ENCODE peak calls at places on chromosome 17, in eight cellular contexts. One of them, this sample, is unnamed.

GRCh38 chr17:82932146-82933005 is 92.6 kb upstream of the ZNF750 start:
- DNase-seq in AG08396: no peak
- DNase-seq in caudate nucleus: no peak
- DNase-seq in AG10803: peak; percentile 44
- DNase-seq in CD4-positive, alpha-beta memory T cell: no peak
- DNase-seq in neural crest cell: no peak
- DNase-seq in stomach: peak; percentile 15
- DNase-seq in stimulated activated CD8-positive, alpha-beta memory T cell treated with anti-CD3 and anti-CD28 coated beads, Interleukin-4, amount 100 ng/mL, for 1 hour: no peak
- DNase-seq in this sample: peak; percentile 52

GRCh38 chr17:1999557-2000251 is 25.4 kb downstream of the RTN4RL1 start:
- DNase-seq in AG08396: peak; percentile 59
- DNase-seq in caudate nucleus: peak; percentile 52
- DNase-seq in AG10803: peak; percentile 39
- DNase-seq in CD4-positive, alpha-beta memory T cell: no peak
- DNase-seq in neural crest cell: peak; percentile 50
- DNase-seq in stomach: peak; percentile 81
- DNase-seq in stimulated activated CD8-positive, alpha-beta memory T cell treated with anti-CD3 and anti-CD28 coated beads, Interleukin-4, amount 100 ng/mL, for 1 hour: no peak
- DNase-seq in this sample: peak; percentile 42

GRCh38 chr17:82627827-82628226 is 20.4 kb downstream of the WDR45B start:
- DNase-seq in AG08396: no peak
- DNase-seq in caudate nucleus: no peak
- DNase-seq in AG10803: no peak
- DNase-seq in CD4-positive, alpha-beta memory T cell: no peak
- DNase-seq in neural crest cell: no peak
- DNase-seq in stomach: no peak
- DNase-seq in stimulated activated CD8-positive, alpha-beta memory T cell treated with anti-CD3 and anti-CD28 coated beads, Interleukin-4, amount 100 ng/mL, for 1 hour: no peak
- DNase-seq in this sample: no peak

GRCh38 chr17:72913315-72913714 is 179.2 kb downstream of the SLC39A11 start:
- DNase-seq in AG08396: no peak
- DNase-seq in caudate nucleus: no peak
- DNase-seq in AG10803: no peak
- DNase-seq in CD4-positive, alpha-beta memory T cell: no peak
- DNase-seq in neural crest cell: no peak
- DNase-seq in stomach: no peak
- DNase-seq in stimulated activated CD8-positive, alpha-beta memory T cell treated with anti-CD3 and anti-CD28 coated beads, Interleukin-4, amount 100 ng/mL, for 1 hour: no peak
- DNase-seq in this sample: no peak

GRCh38 chr17:73067075-73067474 is 25.4 kb downstream of the SLC39A11 start:
- DNase-seq in AG08396: no peak
- DNase-seq in caudate nucleus: no peak
- DNase-seq in AG10803: no peak
- DNase-seq in CD4-positive, alpha-beta memory T cell: no peak
- DNase-seq in neural crest cell: no peak
- DNase-seq in stomach: no peak
- DNase-seq in stimulated activated CD8-positive, alpha-beta memory T cell treated with anti-CD3 and anti-CD28 coated beads, Interleukin-4, amount 100 ng/mL, for 1 hour: no peak
- DNase-seq in this sample: no peak

GRCh38 chr17:38601539-38602351 is 4.0 kb downstream of the SRCIN1 start:
- DNase-seq in AG08396: no peak
- DNase-seq in caudate nucleus: no peak
- DNase-seq in AG10803: no peak
- DNase-seq in CD4-positive, alpha-beta memory T cell: no peak
- DNase-seq in neural crest cell: no peak
- DNase-seq in stomach: no peak
- DNase-seq in stimulated activated CD8-positive, alpha-beta memory T cell treated with anti-CD3 and anti-CD28 coated beads, Interleukin-4, amount 100 ng/mL, for 1 hour: no peak
- DNase-seq in this sample: no peak

GRCh38 chr17:42135664-42136653 is 13.4 kb downstream of the HSPB9 start:
- DNase-seq in AG08396: peak; percentile 61
- DNase-seq in caudate nucleus: no peak
- DNase-seq in AG10803: peak; percentile 54
- DNase-seq in CD4-positive, alpha-beta memory T cell: no peak
- DNase-seq in neural crest cell: no peak
- DNase-seq in stomach: peak; percentile 91
- DNase-seq in stimulated activated CD8-positive, alpha-beta memory T cell treated with anti-CD3 and anti-CD28 coated beads, Interleukin-4, amount 100 ng/mL, for 1 hour: no peak
- DNase-seq in this sample: no peak

GRCh38 chr17:64400644-64401043 is 10.0 kb upstream of the PECAM1 start:
- DNase-seq in AG08396: no peak
- DNase-seq in caudate nucleus: no peak
- DNase-seq in AG10803: no peak
- DNase-seq in CD4-positive, alpha-beta memory T cell: no peak
- DNase-seq in neural crest cell: no peak
- DNase-seq in stomach: no peak
- DNase-seq in stimulated activated CD8-positive, alpha-beta memory T cell treated with anti-CD3 and anti-CD28 coated beads, Interleukin-4, amount 100 ng/mL, for 1 hour: no peak
- DNase-seq in this sample: no peak

GRCh38 chr17:74749262-74750038 is 1.0 kb downstream of the NHERF1 start:
- DNase-seq in AG08396: no peak
- DNase-seq in caudate nucleus: no peak
- DNase-seq in AG10803: no peak
- DNase-seq in CD4-positive, alpha-beta memory T cell: peak; percentile 40
- DNase-seq in neural crest cell: no peak
- DNase-seq in stomach: no peak
- DNase-seq in stimulated activated CD8-positive, alpha-beta memory T cell treated with anti-CD3 and anti-CD28 coated beads, Interleukin-4, amount 100 ng/mL, for 1 hour: no peak
- DNase-seq in this sample: peak; percentile 27

GRCh38 chr17:36546418-36547093 is 1.8 kb downstream of the GGNBP2 start:
- DNase-seq in AG08396: no peak
- DNase-seq in caudate nucleus: no peak
- DNase-seq in AG10803: no peak
- DNase-seq in CD4-positive, alpha-beta memory T cell: no peak
- DNase-seq in neural crest cell: no peak
- DNase-seq in stomach: no peak
- DNase-seq in stimulated activated CD8-positive, alpha-beta memory T cell treated with anti-CD3 and anti-CD28 coated beads, Interleukin-4, amount 100 ng/mL, for 1 hour: no peak
- DNase-seq in this sample: no peak

GRCh38 chr17:47857551-47858410 is 6.8 kb upstream of the SP6 start:
- DNase-seq in AG08396: no peak
- DNase-seq in caudate nucleus: no peak
- DNase-seq in AG10803: no peak
- DNase-seq in CD4-positive, alpha-beta memory T cell: no peak
- DNase-seq in neural crest cell: no peak
- DNase-seq in stomach: no peak
- DNase-seq in stimulated activated CD8-positive, alpha-beta memory T cell treated with anti-CD3 and anti-CD28 coated beads, Interleukin-4, amount 100 ng/mL, for 1 hour: no peak
- DNase-seq in this sample: no peak

GRCh38 chr17:72609501-72609900 is 483.0 kb downstream of the SLC39A11 start:
- DNase-seq in AG08396: no peak
- DNase-seq in caudate nucleus: no peak
- DNase-seq in AG10803: peak; percentile 60
- DNase-seq in CD4-positive, alpha-beta memory T cell: no peak
- DNase-seq in neural crest cell: no peak
- DNase-seq in stomach: peak; percentile 42
- DNase-seq in stimulated activated CD8-positive, alpha-beta memory T cell treated with anti-CD3 and anti-CD28 coated beads, Interleukin-4, amount 100 ng/mL, for 1 hour: no peak
- DNase-seq in this sample: peak; percentile 60

GRCh38 chr17:50260501-50260911 is 13.8 kb upstream of the TMEM92 start:
- DNase-seq in AG08396: peak; percentile 3
- DNase-seq in caudate nucleus: no peak
- DNase-seq in AG10803: no peak
- DNase-seq in CD4-positive, alpha-beta memory T cell: no peak
- DNase-seq in neural crest cell: no peak
- DNase-seq in stomach: no peak
- DNase-seq in stimulated activated CD8-positive, alpha-beta memory T cell treated with anti-CD3 and anti-CD28 coated beads, Interleukin-4, amount 100 ng/mL, for 1 hour: no peak
- DNase-seq in this sample: peak; percentile 11

GRCh38 chr17:59688008-59688407 is 19.2 kb downstream of the PTRH2 start:
- DNase-seq in AG08396: no peak
- DNase-seq in caudate nucleus: no peak
- DNase-seq in AG10803: peak; percentile 38
- DNase-seq in CD4-positive, alpha-beta memory T cell: no peak
- DNase-seq in neural crest cell: no peak
- DNase-seq in stomach: no peak
- DNase-seq in stimulated activated CD8-positive, alpha-beta memory T cell treated with anti-CD3 and anti-CD28 coated beads, Interleukin-4, amount 100 ng/mL, for 1 hour: no peak
- DNase-seq in this sample: no peak

GRCh38 chr17:81487487-81488275 is 24.9 kb downstream of the ACTG1 start:
- DNase-seq in AG08396: peak; percentile 100
- DNase-seq in caudate nucleus: peak; percentile 70
- DNase-seq in AG10803: peak; percentile 60
- DNase-seq in CD4-positive, alpha-beta memory T cell: peak; percentile 69
- DNase-seq in neural crest cell: peak; percentile 74
- DNase-seq in stomach: peak; percentile 85
- DNase-seq in stimulated activated CD8-positive, alpha-beta memory T cell treated with anti-CD3 and anti-CD28 coated beads, Interleukin-4, amount 100 ng/mL, for 1 hour: peak; percentile 68
- DNase-seq in this sample: peak; percentile 99

GRCh38 chr17:57375040-57375769 is 118.9 kb downstream of the MSI2 start:
- DNase-seq in AG08396: no peak
- DNase-seq in caudate nucleus: no peak
- DNase-seq in AG10803: peak; percentile 20
- DNase-seq in CD4-positive, alpha-beta memory T cell: no peak
- DNase-seq in neural crest cell: no peak
- DNase-seq in stomach: no peak
- DNase-seq in stimulated activated CD8-positive, alpha-beta memory T cell treated with anti-CD3 and anti-CD28 coated beads, Interleukin-4, amount 100 ng/mL, for 1 hour: no peak
- DNase-seq in this sample: no peak

GRCh38 chr17:82929676-82930042 is 89.8 kb upstream of the ZNF750 start:
- DNase-seq in AG08396: no peak
- DNase-seq in caudate nucleus: no peak
- DNase-seq in AG10803: no peak
- DNase-seq in CD4-positive, alpha-beta memory T cell: no peak
- DNase-seq in neural crest cell: no peak
- DNase-seq in stomach: no peak
- DNase-seq in stimulated activated CD8-positive, alpha-beta memory T cell treated with anti-CD3 and anti-CD28 coated beads, Interleukin-4, amount 100 ng/mL, for 1 hour: no peak
- DNase-seq in this sample: no peak

GRCh38 chr17:12046786-12047185 is 26.1 kb downstream of the MAP2K4 start:
- DNase-seq in AG08396: no peak
- DNase-seq in caudate nucleus: no peak
- DNase-seq in AG10803: no peak
- DNase-seq in CD4-positive, alpha-beta memory T cell: no peak
- DNase-seq in neural crest cell: no peak
- DNase-seq in stomach: no peak
- DNase-seq in stimulated activated CD8-positive, alpha-beta memory T cell treated with anti-CD3 and anti-CD28 coated beads, Interleukin-4, amount 100 ng/mL, for 1 hour: no peak
- DNase-seq in this sample: no peak

GRCh38 chr17:36001862-36002603 is 680 bp upstream of the CCL15 start:
- DNase-seq in AG08396: no peak
- DNase-seq in caudate nucleus: no peak
- DNase-seq in AG10803: no peak
- DNase-seq in CD4-positive, alpha-beta memory T cell: no peak
- DNase-seq in neural crest cell: no peak
- DNase-seq in stomach: peak; percentile 70
- DNase-seq in stimulated activated CD8-positive, alpha-beta memory T cell treated with anti-CD3 and anti-CD28 coated beads, Interleukin-4, amount 100 ng/mL, for 1 hour: no peak
- DNase-seq in this sample: no peak

This sample was measured in AG20443.